ENCODE peak calls at places on chromosomes 5 and 9, in five cellular contexts. Y, B, H, L and F are unnamed samples.

GRCh38 chr9:108991479-108991878 is 21.8 kb downstream of the CTNNAL1 start:
- DNase-seq in H (no peak), B (peak; percentile 60), Y (no peak), L (no peak), F (peak; percentile 41)

GRCh38 chr9:80061940-80062339 is 490.2 kb downstream of the TLE4 start:
- DNase-seq in H (no peak), Y (no peak), L (peak; percentile 33), B (peak; percentile 96), F (peak; percentile 60)

GRCh38 chr5:57185301-57185700 is 11.4 kb downstream of the GPBP1 start:
- DNase-seq in L (no peak), Y (no peak), B (no peak), H (no peak), F (no peak)

GRCh38 chr5:133456933-133457402 is 155.4 kb downstream of the FSTL4 start:
- DNase-seq in L (no peak), B (no peak), Y (no peak), H (no peak), F (peak; percentile 7)

GRCh38 chr5:180080670-180081280 is 9.2 kb upstream of the RNF130 start:
- DNase-seq in H (no peak), Y (no peak), B (no peak), L (no peak), F (no peak)

GRCh38 chr9:82511626-82512025 is 523.1 kb downstream of the SPATA31D1 start:
- DNase-seq in H (no peak), B (no peak), Y (no peak), L (no peak), F (no peak)

GRCh38 chr5:119343766-119344165 is 12.1 kb upstream of the TNFAIP8 start:
- DNase-seq in L (no peak), Y (no peak), H (no peak), B (peak; percentile 85), F (no peak)

GRCh38 chr5:1169608-1170115 is 31.7 kb upstream of the SLC6A19 start:
- DNase-seq in Y (peak; percentile 27), L (no peak), B (no peak), H (no peak), F (no peak)

GRCh38 chr5:77138981-77139380 is 51.9 kb upstream of the ZBED3 start:
- DNase-seq in Y (no peak), H (no peak), L (peak; percentile 16), B (peak; percentile 60), F (peak; percentile 39)

GRCh38 chr9:4936277-4936676 is 48.8 kb upstream of the JAK2 start:
- DNase-seq in L (no peak), B (no peak), H (no peak), Y (no peak), F (no peak)
- H3K4me3 ChIP-seq in L (no peak overlapping the region), B (no peak overlapping the region), H (peak overlapping the region; percentile 6), Y (peak overlapping the region; percentile 4), F (no peak overlapping the region)

GRCh38 chr9:73269430-73270101 is 117.9 kb downstream of the ANXA1 start:
- DNase-seq in L (peak; percentile 30), B (peak; percentile 10), H (no peak), Y (no peak), F (peak; percentile 42)
- TF ChIP-seq CTCF in L (peak; percentile 64), B (peak; percentile 43), H (no peak), Y (no peak), F (peak; percentile 22)

DNA sequence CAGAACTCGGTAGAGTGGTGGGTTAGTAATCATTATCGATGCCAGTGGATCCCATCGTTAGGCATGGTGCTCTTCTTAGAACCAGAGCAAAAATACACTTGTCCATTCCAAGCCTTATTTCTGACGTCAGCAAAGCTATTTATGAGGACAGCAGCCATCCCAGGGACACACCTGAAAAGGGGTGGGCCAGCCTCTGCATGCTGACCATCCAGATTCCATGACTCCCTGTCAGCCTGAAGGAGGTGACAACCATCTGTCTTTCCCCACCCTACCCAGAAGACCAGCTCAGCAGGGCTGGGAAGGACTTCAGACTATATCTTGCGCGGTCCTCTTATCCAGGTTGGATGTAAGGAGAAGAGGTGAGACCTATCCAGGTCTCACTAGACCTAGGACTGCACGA is 5.7 kb upstream of the NIPAL4 start:
- DNase-seq in H (no peak), Y (no peak), L (no peak), B (no peak), F (no peak)
- H3K4me3 ChIP-seq in H (no peak overlapping the region), Y (no peak overlapping the region), L (no peak overlapping the region), B (no peak overlapping the region), F (no peak overlapping the region)

GRCh38 chr5:29795253-29795652 is 1398.2 kb upstream of the CDH6 start:
- DNase-seq in L (no peak), H (no peak), Y (no peak), B (no peak), F (no peak)

GRCh38 chr5:29800752-29801151 is 1392.7 kb upstream of the CDH6 start:
- DNase-seq in H (no peak), L (no peak), B (no peak), Y (no peak), F (no peak)

GRCh38 chr5:29790281-29790680 is 1403.2 kb upstream of the CDH6 start:
- DNase-seq in H (no peak), B (no peak), Y (no peak), L (no peak), F (no peak)

GRCh38 chr5:29794146-29794787 is 1399.2 kb upstream of the CDH6 start:
- DNase-seq in B (no peak), Y (no peak), L (no peak), H (no peak), F (no peak)

GRCh38 chr5:29796018-29796417 is 1397.5 kb upstream of the CDH6 start:
- DNase-seq in B (no peak), L (no peak), Y (no peak), H (no peak), F (no peak)
- TF ChIP-seq CTCF in B (no peak), L (no peak), Y (no peak), H (no peak), F (no peak)

GRCh38 chr5:33795532-33795931 is 96.3 kb downstream of the ADAMTS12 start:
- DNase-seq in H (no peak), Y (no peak), L (peak; percentile 74), B (no peak), F (no peak)
- H3K4me3 ChIP-seq in H (no peak overlapping the region), Y (no peak overlapping the region), L (no peak overlapping the region), B (no peak overlapping the region), F (no peak overlapping the region)

GRCh38 chr9:99238331-99238730 is 16.2 kb downstream of the SEC61B start:
- DNase-seq in B (no peak), L (no peak), Y (no peak), H (no peak), F (no peak)

GRCh38 chr9:99239341-99240055 is 17.4 kb downstream of the SEC61B start:
- DNase-seq in H (no peak), Y (no peak), B (peak; percentile 51), L (no peak), F (peak; percentile 42)

GRCh38 chr9:99244300-99245260 is 22.5 kb downstream of the SEC61B start:
- DNase-seq in Y (no peak), B (no peak), H (no peak), L (no peak), F (no peak)

GRCh38 chr9:99237356-99237755 is 15.3 kb downstream of the SEC61B start:
- DNase-seq in B (peak; percentile 21), H (no peak), L (no peak), Y (no peak), F (no peak)

DNA sequence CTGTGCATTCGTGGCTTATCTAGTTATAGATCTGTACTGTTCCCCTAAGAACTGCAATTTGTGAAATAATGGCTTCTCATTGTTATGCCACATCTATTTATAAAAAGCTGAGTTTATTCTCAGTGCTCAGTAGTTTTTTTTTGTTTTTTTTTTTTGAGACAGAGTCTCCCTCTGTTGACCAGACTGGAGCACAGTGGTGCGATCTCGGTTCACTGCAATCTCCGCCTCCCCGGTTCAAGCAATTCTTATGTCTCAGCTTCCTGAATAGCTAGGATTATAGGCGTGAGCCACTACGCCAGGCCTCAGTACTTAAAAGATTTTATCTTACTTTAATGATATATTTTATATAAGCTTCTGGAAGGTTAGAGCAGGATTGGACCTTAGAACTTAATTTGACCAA is 19.0 kb downstream of the SEC61B start:
- DNase-seq in Y (no peak), B (no peak), H (no peak), L (no peak), F (no peak)
- TF ChIP-seq CTCF in Y (no peak), B (no peak), H (no peak), L (peak; percentile 5), F (no peak)

DNA sequence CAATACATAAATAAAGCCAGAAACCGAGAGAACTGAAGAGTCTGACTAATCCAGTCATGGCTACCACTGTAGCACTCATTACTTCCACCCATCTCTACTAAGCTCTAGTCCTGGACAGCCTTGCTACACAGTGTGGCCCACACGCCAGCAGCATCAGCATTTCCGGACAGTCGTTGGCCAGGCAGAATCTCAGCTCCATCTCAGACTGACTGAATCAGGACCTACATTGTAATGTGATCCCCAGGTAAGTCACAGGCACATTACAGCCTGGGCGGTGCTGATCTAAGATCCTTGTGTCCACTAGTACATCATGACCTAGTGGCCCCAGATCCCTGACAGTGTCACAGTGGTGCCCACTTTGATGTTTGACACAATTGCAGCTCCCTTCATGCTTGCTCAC is 182.9 kb downstream of the DRD1 start:
- DNase-seq in L (no peak), Y (no peak), H (no peak), B (no peak), F (no peak)
- H3K4me3 ChIP-seq in L (no peak overlapping the region), Y (no peak overlapping the region), H (no peak overlapping the region), B (no peak overlapping the region), F (no peak overlapping the region)